ENCODE peak calls at places on chromosomes 6 and 20, in six cellular contexts. M is SK-MEL-5, J is HFFc6, O is T47D, N is AG08395, U is heart right ventricle. S is an unnamed sample.

GRCh38 chr6:170347091-170347490 is 40.5 kb downstream of the FAM120B start:
- DNase-seq in U (no peak), M (no peak), O (no peak), J (no peak), N (no peak), S (no peak)

GRCh38 chr20:63850689-63851547 is 10.4 kb upstream of the ABHD16B start:
- DNase-seq in U (no peak), O (no peak), M (no peak), N (no peak), J (no peak), S (no peak)

GRCh38 chr20:62802026-62802712 is 2.5 kb upstream of the OGFR start:
- DNase-seq in U (no peak), J (no peak), N (no peak), M (no peak), O (no peak), S (peak)

GRCh38 chr6:45882671-45883070 is 133.0 kb downstream of the CLIC5 start:
- DNase-seq in J (no peak), O (no peak), N (no peak), U (no peak), M (no peak), S (no peak)

GRCh38 chr6:1230281-1230680 is 81.6 kb upstream of the FOXQ1 start:
- DNase-seq in M (no peak), J (no peak), N (no peak), U (no peak), O (no peak), S (no peak)

GRCh38 chr6:131029661-131030297 is 33.3 kb downstream of the EPB41L2 start:
- DNase-seq in M (no peak), U (peak), N (peak), J (peak), O (no peak), S (no peak)

GRCh38 chr20:39468703-39469102 is 506.6 kb downstream of the DHX35 start:
- DNase-seq in M (peak), O (peak), N (no peak), J (no peak), U (no peak), S (no peak)

GRCh38 chr6:10759884-10760329 is 12.3 kb downstream of the TMEM14B start:
- DNase-seq in O (no peak), M (no peak), U (no peak), J (peak), N (peak), S (peak)

GRCh38 chr6:157898640-157899039 is 75.6 kb downstream of the SNX9 start:
- DNase-seq in J (no peak), U (no peak), O (no peak), M (no peak), N (no peak), S (no peak)

GRCh38 chr20:20368414-20369352 is 779 bp downstream of the INSM1 start:
- DNase-seq in J (no peak), O (no peak), N (no peak), U (no peak), M (no peak), S (no peak)

GRCh38 chr20:39264506-39265172 is 302.5 kb downstream of the DHX35 start:
- DNase-seq in J (peak), O (peak), U (peak), N (peak), M (peak), S (peak)

GRCh38 chr6:83962592-83962991 is 71.0 kb upstream of the MRAP2 start:
- DNase-seq in M (no peak), O (no peak), N (no peak), U (no peak), J (no peak), S (no peak)

GRCh38 chr6:79668381-79668780 is 37.3 kb downstream of the SH3BGRL2 start:
- DNase-seq in O (no peak), J (no peak), U (no peak), N (no peak), M (no peak), S (no peak)

GRCh38 chr20:3459881-3460307 is 10.9 kb upstream of the ATRN start:
- DNase-seq in J (no peak), M (no peak), N (no peak), U (no peak), O (no peak), S (peak)

GRCh38 chr6:31057426-31058003 is 47.2 kb downstream of the MUC22 start:
- DNase-seq in O (no peak), M (no peak), N (peak), J (peak), U (no peak), S (no peak)

GRCh38 chr6:114906096-114906495 is 563.3 kb upstream of the HS3ST5 start:
- DNase-seq in M (no peak), U (no peak), J (no peak), N (no peak), O (no peak), S (no peak)

GRCh38 chr6:125357515-125358256 is 55.9 kb upstream of the HDDC2 start:
- DNase-seq in N (no peak), M (peak), U (peak), J (no peak), O (no peak), S (no peak)

GRCh38 chr6:31861150-31861549 is 1.5 kb downstream of the NEU1 start:
- DNase-seq in U (no peak), J (no peak), N (no peak), O (no peak), M (no peak), S (no peak)

GRCh38 chr20:50855498-50856474 is 60.9 kb downstream of the BCAS4 start:
- DNase-seq in U (no peak), J (peak), O (peak), N (no peak), M (no peak), S (peak)

GRCh38 chr20:63574156-63574828 is at the start of gene HELZ2:
- DNase-seq in O (peak), J (peak), M (peak), U (peak), N (peak), S (peak)

GRCh38 chr6:11320914-11321549 is 88.6 kb upstream of the NEDD9 start:
- DNase-seq in N (no peak), O (no peak), U (no peak), J (no peak), M (peak), S (no peak)

GRCh38 chr6:43107344-43108062 is 31.4 kb downstream of the PTK7 start:
- DNase-seq in O (no peak), M (no peak), N (no peak), U (no peak), J (no peak), S (no peak)

GRCh38 chr20:56426026-56426425 is 14.0 kb downstream of the CASS4 start:
- DNase-seq in N (no peak), M (no peak), O (no peak), U (no peak), J (no peak), S (no peak)

GRCh38 chr6:144566868-144567615 is 281.9 kb downstream of the UTRN start:
- DNase-seq in O (no peak), N (no peak), U (no peak), M (peak), J (no peak), S (no peak)

GRCh38 chr6:44456070-44456965 is 68.8 kb downstream of the CDC5L start:
- DNase-seq in J (peak), M (peak), O (peak), U (no peak), N (peak), S (peak)

GRCh38 chr20:50689864-50690263 is 1.5 kb downstream of the RIPOR3 start:
- DNase-seq in N (no peak), M (no peak), J (no peak), U (no peak), O (no peak), S (no peak)

GRCh38 chr20:59063358-59064213 is 21.0 kb upstream of the PRELID3B start:
- DNase-seq in N (peak), J (peak), O (peak), M (peak), U (peak), S (no peak)

GRCh38 chr6:106973018-106973840 is 1.3 kb downstream of the CD24 start:
- DNase-seq in U (no peak), N (no peak), M (no peak), J (no peak), O (peak), S (peak)